ENCODE peak calls at places on chromosome 1, in six cellular contexts. B, M, Y, C, Z and T are unnamed samples. For H3K4me1 and H3K27me3, the result is how much of the 10 kb centered on the place peaks cover.

GRCh38 chr1:77857557-77857956 is 30.9 kb upstream of the NEXN start:
- DNase-seq in B (no peak), M (no peak), Z (no peak), Y (no peak), C (no peak), T (no peak)

GRCh38 chr1:167274061-167274460 is 53.4 kb downstream of the POU2F1 start:
- DNase-seq in C (no peak), Z (no peak), Y (no peak), M (no peak), B (no peak), T (no peak)

GRCh38 chr1:117495068-117495467 is 110.8 kb upstream of the TENT5C start:
- DNase-seq in Y (no peak), C (no peak), B (no peak), M (no peak), Z (no peak), T (no peak)

GRCh38 chr1:236258114-236258609 is 23.6 kb downstream of the ERO1B start:
- DNase-seq in Y (no peak), B (no peak), M (no peak), Z (no peak), C (no peak), T (no peak)

GRCh38 chr1:85078903-85079302 is 30.6 kb upstream of the MCOLN3 start:
- DNase-seq in M (no peak), Y (peak), Z (no peak), C (no peak), B (no peak), T (no peak)

GRCh38 chr1:153397056-153397923 is 6.4 kb upstream of the S100A8 start:
- DNase-seq in Y (no peak), B (no peak), M (no peak), Z (no peak), C (no peak), T (no peak)

GRCh38 chr1:154489863-154490262 is 12.2 kb upstream of the TDRD10 start:
- DNase-seq in C (no peak), Y (no peak), Z (no peak), M (no peak), B (no peak), T (no peak)

GRCh38 chr1:55893155-55893554 is 678.0 kb upstream of the USP24 start:
- DNase-seq in C (no peak), B (no peak), M (peak), Z (no peak), Y (peak), T (no peak)

GRCh38 chr1:209202826-209203439 is 380.6 kb upstream of the CAMK1G start:
- DNase-seq in M (peak), C (no peak), Z (no peak), Y (peak), B (no peak), T (no peak)

GRCh38 chr1:1205769-1206375 is 520 bp downstream of the TNFRSF18 start:
- DNase-seq in Y (no peak), C (peak), M (no peak), B (no peak), Z (no peak), T (no peak)

GRCh38 chr1:203343956-203344355 is 7.0 kb downstream of the FMOD start:
- DNase-seq in Z (no peak), B (no peak), C (no peak), M (no peak), Y (no peak), T (no peak)

GRCh38 chr1:186983327-186983726 is 154.6 kb downstream of the PLA2G4A start:
- DNase-seq in Z (no peak), B (no peak), C (no peak), M (no peak), Y (no peak), T (no peak)

GRCh38 chr1:226422478-226422877 is 14.6 kb upstream of the PARP1 start:
- DNase-seq in B (no peak), C (no peak), Z (no peak), M (no peak), Y (no peak), T (no peak)

GRCh38 chr1:28244549-28245251 is 8.8 kb downstream of the ATP5IF1 start:
- DNase-seq in M (no peak), B (no peak), Y (no peak), Z (no peak), C (peak), T (no peak)

GRCh38 chr1:234997201-234998173 is 131.2 kb downstream of the TOMM20 start:
- DNase-seq in B (peak), C (peak), M (peak), Y (no peak), Z (no peak), T (peak)

GRCh38 chr1:100502052-100502792 is 35.7 kb upstream of the GPR88 start:
- DNase-seq in Z (no peak), Y (no peak), M (no peak), C (no peak), B (no peak), T (no peak)

GRCh38 chr1:24483441-24483840 is 19.2 kb upstream of the RCAN3 start:
- DNase-seq in Z (no peak), C (no peak), M (no peak), Y (no peak), B (no peak), T (no peak)

GRCh38 chr1:160189649-160190625 is at the start of gene CASQ1:
- DNase-seq in B (no peak), C (peak), Y (no peak), Z (no peak), M (peak), T (peak)

GRCh38 chr1:151012684-151013471 is 4.6 kb downstream of the PRUNE1 start:
- DNase-seq in C (no peak), Y (no peak), B (no peak), Z (no peak), M (peak), T (no peak)

DNA sequence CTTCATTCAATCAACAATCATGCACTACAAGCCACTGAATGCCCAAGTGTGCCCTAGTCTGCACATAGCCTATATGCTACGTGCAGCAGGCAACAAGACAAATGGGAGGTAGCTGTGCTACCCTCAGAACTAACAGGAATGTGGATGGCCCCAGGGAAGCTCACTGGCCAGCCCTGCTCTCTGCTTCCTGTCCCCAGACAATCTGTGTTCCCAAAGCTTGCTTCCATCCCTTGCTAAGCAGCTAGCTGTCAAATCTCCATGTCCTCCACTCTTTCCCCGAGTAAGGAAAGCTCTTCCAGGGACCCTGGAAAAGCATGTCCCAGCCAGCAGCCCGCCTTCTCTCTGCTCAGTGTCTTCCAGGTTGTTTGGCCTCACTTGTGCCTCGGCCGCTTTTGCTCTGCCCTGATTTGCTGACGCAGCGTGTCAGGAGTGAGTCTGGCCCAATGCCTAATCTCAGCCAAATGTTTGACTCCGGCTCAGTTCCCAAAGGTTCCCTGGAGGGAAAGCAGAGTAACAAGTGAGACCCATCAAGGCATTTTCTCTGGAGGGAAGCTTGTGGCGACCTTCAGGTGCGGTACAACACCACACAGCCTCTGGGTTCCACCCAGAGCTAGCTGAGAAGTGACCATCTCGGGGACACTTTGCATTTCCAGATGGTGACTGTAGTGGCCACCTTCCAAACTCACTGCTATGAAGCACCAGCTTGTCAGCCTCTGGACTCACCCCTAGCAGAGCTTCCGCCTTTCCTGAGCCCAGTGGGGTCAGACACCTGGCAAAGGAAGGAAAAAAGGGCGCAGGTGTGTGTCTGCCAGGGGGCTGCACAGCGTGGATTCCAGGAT is 243.4 kb downstream of the RHOU start:
- DNase-seq in Z (no peak), M (no peak), Y (peak), C (peak), B (no peak), T (peak)
- H3K4me1 ChIP-seq in Z (under half), M (under half), Y (under half), C (under half), B (under half), T (under half)

DNA sequence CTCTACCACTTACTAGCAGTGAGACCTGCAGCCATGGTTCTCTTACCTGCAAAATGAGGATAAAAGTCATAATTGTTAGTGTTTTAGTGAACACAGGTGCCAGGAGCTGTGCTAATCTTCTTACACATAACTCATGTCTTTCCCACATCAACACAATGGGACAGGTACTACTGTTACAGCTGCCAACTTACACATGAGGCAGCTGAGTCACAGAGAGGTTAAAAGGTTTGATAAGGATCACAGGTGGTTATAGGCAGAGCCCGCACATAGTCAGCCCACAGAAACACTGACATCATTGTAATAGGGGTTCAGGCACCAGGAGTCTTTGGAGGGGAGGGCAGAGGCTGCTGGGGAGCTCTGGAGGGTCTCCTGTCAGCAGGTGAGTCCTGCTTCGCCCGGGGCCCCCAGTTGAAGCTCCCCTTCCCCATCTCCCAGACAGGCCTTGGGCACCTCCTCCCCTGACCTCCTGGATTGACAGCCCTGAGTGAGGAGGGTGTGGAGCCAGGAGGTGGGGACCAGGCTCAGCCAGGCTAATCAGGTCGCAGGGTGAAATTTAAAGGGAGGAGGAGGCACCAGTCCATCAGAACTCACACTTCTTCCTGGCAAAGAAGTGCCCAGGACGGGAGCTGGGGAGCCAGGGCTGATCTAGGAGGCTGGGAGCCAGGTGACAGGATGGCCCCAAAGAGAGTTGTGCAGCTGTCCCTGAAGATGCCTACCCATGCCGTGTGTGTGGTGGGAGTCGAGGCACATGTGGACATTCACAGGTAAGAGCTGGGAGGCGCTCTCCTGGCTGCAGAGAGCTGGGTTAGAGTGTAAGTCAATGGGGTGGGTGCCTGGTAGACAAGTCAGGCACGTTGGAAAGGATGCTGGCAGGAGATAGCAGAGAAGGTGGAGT is at the start of gene PADI1:
- DNase-seq in C (no peak), M (no peak), Z (no peak), B (no peak), Y (no peak), T (no peak)
- H3K27me3 ChIP-seq in C (under half), M (under half), Z (under half), B (under half), Y (under half), T (under half)

DNA sequence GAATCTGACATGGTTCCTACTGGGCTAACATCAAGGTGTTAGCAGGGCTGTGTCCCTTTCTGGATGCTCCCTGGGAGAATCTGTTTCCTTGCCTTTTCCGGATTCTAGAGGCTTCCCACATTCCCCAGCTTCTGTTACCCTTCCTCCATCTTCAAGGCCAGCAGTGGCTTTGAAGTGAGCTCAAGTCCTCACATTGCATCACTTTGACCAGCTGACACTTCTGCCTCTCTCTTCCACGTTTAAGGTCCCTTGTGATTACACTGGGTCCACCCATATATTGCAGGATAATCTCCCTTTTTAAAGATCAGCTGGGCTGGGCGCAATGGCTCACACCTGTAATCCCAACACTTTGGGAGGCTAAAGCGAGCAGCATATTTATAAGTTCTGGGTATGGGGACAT is 33.1 kb downstream of the CNST start:
- DNase-seq in Y (peak), M (no peak), B (no peak), Z (no peak), C (no peak), T (no peak)
- H3K4me1 ChIP-seq in Y (under half), M (under half), B (under half), Z (under half), C (under half), T (under half)

GRCh38 chr1:10861822-10862221 is 65.4 kb upstream of the CASZ1 start:
- DNase-seq in Y (no peak), Z (no peak), C (no peak), M (no peak), B (no peak), T (no peak)
- H3K27me3 ChIP-seq in Y (under half), Z (under half), C (under half), M (under half), B (under half), T (under half)

GRCh38 chr1:156744786-156745419 is 4.0 kb upstream of the MRPL24 start:
- DNase-seq in B (no peak), Z (no peak), C (no peak), Y (no peak), M (no peak), T (no peak)

GRCh38 chr1:156743367-156744302 is 2.7 kb upstream of the MRPL24 start:
- DNase-seq in Y (no peak), C (no peak), M (no peak), B (no peak), Z (no peak), T (no peak)

GRCh38 chr1:156742801-156743200 is 1.9 kb upstream of the MRPL24 start:
- DNase-seq in C (no peak), Z (no peak), M (no peak), B (no peak), Y (no peak), T (no peak)

GRCh38 chr1:156746381-156746715 is 5.1 kb downstream of the HDGF start:
- DNase-seq in M (no peak), C (no peak), B (no peak), Z (no peak), Y (no peak), T (no peak)

DNA sequence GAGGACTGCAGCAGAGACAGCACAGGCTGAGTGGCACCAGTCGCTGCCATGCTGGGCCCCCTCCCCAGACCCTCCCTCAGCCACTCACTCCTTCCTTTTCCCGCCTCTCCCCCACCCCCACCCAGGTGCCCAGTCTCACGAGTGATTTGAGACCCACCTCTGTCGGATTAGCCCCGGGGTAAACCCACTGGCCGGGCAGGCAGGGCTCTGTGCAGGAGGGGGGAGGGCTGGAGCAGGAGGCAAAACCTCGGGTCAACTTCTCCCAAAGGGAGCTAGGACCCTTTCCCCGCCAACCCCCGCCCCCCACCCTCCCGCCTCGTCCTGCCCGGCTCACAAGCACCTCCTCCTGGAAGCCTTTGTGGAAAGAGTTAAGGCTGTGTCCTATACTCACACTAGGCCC is 3.5 kb upstream of the MRPL24 start:
- DNase-seq in B (no peak), Y (no peak), C (no peak), M (no peak), Z (no peak), T (no peak)
- H3K4me1 ChIP-seq in B (under half), Y (under half), C (half or more), M (under half), Z (under half), T (under half)

GRCh38 chr1:9352364-9353140 is 59.9 kb downstream of the SPSB1 start:
- DNase-seq in Z (no peak), Y (no peak), B (no peak), C (no peak), M (no peak), T (peak)
- H3K27me3 ChIP-seq in Z (under half), Y (under half), B (under half), C (under half), M (under half), T (under half)

GRCh38 chr1:94603663-94604062 is 62.1 kb upstream of the F3 start:
- DNase-seq in Z (no peak), B (no peak), Y (no peak), M (no peak), C (no peak), T (no peak)

GRCh38 chr1:94602312-94602711 is 60.8 kb upstream of the F3 start:
- DNase-seq in Y (no peak), C (no peak), Z (no peak), B (no peak), M (peak), T (no peak)

GRCh38 chr1:94606471-94606870 is 64.9 kb upstream of the F3 start:
- DNase-seq in Z (no peak), Y (no peak), C (no peak), M (peak), B (no peak), T (no peak)

GRCh38 chr1:94600556-94600955 is 59.0 kb upstream of the F3 start:
- DNase-seq in Y (no peak), Z (no peak), B (no peak), M (no peak), C (no peak), T (no peak)

GRCh38 chr1:94602802-94603625 is 61.5 kb upstream of the F3 start:
- DNase-seq in Z (no peak), B (no peak), Y (no peak), M (peak), C (no peak), T (no peak)
- H3K4me1 ChIP-seq in Z (under half), B (under half), Y (under half), M (under half), C (under half), T (under half)

DNA sequence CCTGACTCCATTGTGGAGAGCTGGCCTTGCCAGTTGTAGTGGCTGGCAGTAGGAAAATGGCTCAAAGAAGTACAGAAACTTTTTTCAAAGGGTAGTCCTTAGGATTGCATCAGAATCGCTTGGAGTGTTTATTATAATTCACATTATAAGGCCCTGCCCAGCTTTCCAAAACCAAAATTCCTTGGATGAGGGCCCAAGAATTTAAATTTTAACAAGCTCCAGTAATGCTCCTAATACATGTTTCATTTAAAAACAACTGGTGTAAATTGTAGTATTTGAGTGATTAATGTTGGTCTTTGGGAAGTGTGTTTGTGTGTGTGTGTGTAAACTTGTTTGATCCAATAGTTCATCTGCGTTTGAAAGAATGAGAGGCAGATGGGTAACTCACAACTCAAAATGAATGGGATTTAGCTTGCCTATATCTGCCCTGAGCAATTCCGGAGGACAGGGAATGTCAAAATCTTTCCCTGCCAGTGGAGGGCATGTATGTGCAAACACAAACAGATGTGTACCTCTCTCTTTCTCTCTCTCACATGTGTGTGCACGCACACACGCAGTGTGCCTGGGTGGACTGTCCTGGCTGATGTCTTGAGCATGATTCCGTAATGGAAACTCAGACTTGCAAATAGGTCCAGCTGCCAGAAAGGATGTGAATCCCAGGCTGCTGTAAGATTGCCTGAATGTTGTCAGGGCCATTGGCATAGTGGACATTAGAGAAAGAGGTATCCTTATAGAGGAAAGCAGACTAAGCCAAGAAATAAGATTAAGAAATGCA is 293.1 kb downstream of the LMX1A start:
- DNase-seq in B (no peak), Y (no peak), C (no peak), Z (no peak), M (no peak), T (no peak)
- H3K27me3 ChIP-seq in B (under half), Y (under half), C (under half), Z (under half), M (under half), T (under half)